ENCODE peak calls at places on chromosome 13, in five cellular contexts. N is fibroblast of mammary gland, M is AG04450, V is mesothelial cell of epicardium, Q is brain microvascular endothelial cell. I is an unnamed sample.

GRCh38 chr13:44902793-44903192 is 86.5 kb downstream of the NUFIP1 start:
- DNase-seq in N (no peak), M (no peak), V (no peak), Q (no peak), I (no peak)

GRCh38 chr13:34654682-34655081 is 287.4 kb upstream of the NBEA start:
- DNase-seq in N (peak), M (no peak), V (no peak), Q (no peak), I (no peak)

GRCh38 chr13:105474983-105475382 is 1060.5 kb downstream of the EFNB2 start:
- DNase-seq in N (no peak), M (no peak), V (no peak), Q (no peak), I (no peak)

GRCh38 chr13:49112782-49113525 is 107.2 kb upstream of the MLNR start:
- DNase-seq in N (peak), M (no peak), V (no peak), Q (no peak), I (no peak)

GRCh38 chr13:77034883-77035282 is 7.9 kb upstream of the FBXL3 start:
- DNase-seq in N (peak), M (no peak), V (no peak), Q (peak), I (no peak)

GRCh38 chr13:67043901-67044300 is 186.2 kb downstream of the PCDH9 start:
- DNase-seq in N (peak), M (no peak), V (no peak), Q (peak), I (no peak)

GRCh38 chr13:112686987-112687386 is 2.9 kb upstream of the ATP11A start:
- DNase-seq in N (no peak), M (no peak), V (no peak), Q (no peak), I (no peak)

GRCh38 chr13:82766732-82767321 is 1115.4 kb downstream of the SLITRK1 start:
- DNase-seq in N (no peak), M (no peak), V (no peak), Q (no peak), I (no peak)

GRCh38 chr13:21674271-21675009 is 3.6 kb downstream of the FGF9 start:
- DNase-seq in N (no peak), M (no peak), V (no peak), Q (no peak), I (no peak)

GRCh38 chr13:88806438-88806837 is 1135.3 kb downstream of the SLITRK5 start:
- DNase-seq in N (no peak), M (no peak), V (no peak), Q (no peak), I (no peak)

GRCh38 chr13:73933795-73934194 is 200.4 kb downstream of the KLF12 start:
- DNase-seq in N (no peak), M (no peak), V (no peak), Q (no peak), I (no peak)

GRCh38 chr13:114017028-114017630 is 43.3 kb upstream of the C13orf46 start:
- DNase-seq in N (peak), M (peak), V (no peak), Q (peak), I (no peak)

GRCh38 chr13:99968521-99969367 is 2.8 kb downstream of the ZIC5 start:
- DNase-seq in N (no peak), M (no peak), V (peak), Q (no peak), I (no peak)

GRCh38 chr13:89899302-89900103 is 1448.0 kb upstream of the MIR17HG start:
- DNase-seq in N (no peak), M (no peak), V (no peak), Q (no peak), I (no peak)

GRCh38 chr13:50444726-50445125 is 398.8 kb downstream of the DLEU7 start:
- DNase-seq in N (no peak), M (no peak), V (no peak), Q (no peak), I (no peak)

GRCh38 chr13:42612021-42612765 is 38.2 kb downstream of the TNFSF11 start:
- DNase-seq in N (peak), M (no peak), V (no peak), Q (no peak), I (no peak)

GRCh38 chr13:87057807-87058520 is 613.2 kb upstream of the SLITRK5 start:
- DNase-seq in N (peak), M (no peak), V (no peak), Q (no peak), I (no peak)

GRCh38 chr13:38376551-38376950 is 26.9 kb downstream of the UFM1 start:
- DNase-seq in N (no peak), M (no peak), V (no peak), Q (no peak), I (no peak)

GRCh38 chr13:90382425-90382824 is 965.1 kb upstream of the MIR17HG start:
- DNase-seq in N (no peak), M (no peak), V (no peak), Q (no peak), I (no peak)

GRCh38 chr13:77789386-77789785 is 91.9 kb downstream of the SLAIN1 start:
- DNase-seq in N (peak), M (no peak), V (no peak), Q (no peak), I (no peak)

GRCh38 chr13:69423844-69424243 is 683.8 kb upstream of the ATXN8OS start:
- DNase-seq in N (no peak), M (no peak), V (no peak), Q (no peak), I (no peak)

GRCh38 chr13:110319774-110320509 is 12.9 kb downstream of the COL4A2 start:
- DNase-seq in N (peak), M (no peak), V (no peak), Q (peak), I (no peak)

GRCh38 chr13:35888327-35888940 is 242.7 kb downstream of the DCLK1 start:
- DNase-seq in N (peak), M (no peak), V (no peak), Q (no peak), I (no peak)

GRCh38 chr13:33318037-33318436 is 32.5 kb upstream of the STARD13 start:
- DNase-seq in N (peak), M (no peak), V (no peak), Q (no peak), I (no peak)

GRCh38 chr13:31224174-31224669 is 24.4 kb downstream of the B3GLCT start:
- DNase-seq in N (no peak), M (no peak), V (no peak), Q (no peak), I (no peak)

GRCh38 chr13:113088691-113089020 is 16.9 kb upstream of the F7 start:
- DNase-seq in N (no peak), M (no peak), V (no peak), Q (no peak), I (no peak)

GRCh38 chr13:95569966-95570365 is 17.4 kb downstream of the CLDN10 start:
- DNase-seq in N (no peak), M (no peak), V (no peak), Q (no peak), I (no peak)

GRCh38 chr13:24668955-24669354 is 11.3 kb upstream of the ATP12A start:
- DNase-seq in N (no peak), M (no peak), V (no peak), Q (no peak), I (no peak)

GRCh38 chr13:24670174-24670573 is 10.0 kb upstream of the ATP12A start:
- DNase-seq in N (no peak), M (no peak), V (no peak), Q (no peak), I (no peak)

GRCh38 chr13:24670927-24671326 is 9.3 kb upstream of the ATP12A start:
- DNase-seq in N (no peak), M (no peak), V (no peak), Q (peak), I (no peak)

GRCh38 chr13:24672141-24673132 is 7.8 kb upstream of the ATP12A start:
- DNase-seq in N (no peak), M (no peak), V (no peak), Q (no peak), I (no peak)

DNA sequence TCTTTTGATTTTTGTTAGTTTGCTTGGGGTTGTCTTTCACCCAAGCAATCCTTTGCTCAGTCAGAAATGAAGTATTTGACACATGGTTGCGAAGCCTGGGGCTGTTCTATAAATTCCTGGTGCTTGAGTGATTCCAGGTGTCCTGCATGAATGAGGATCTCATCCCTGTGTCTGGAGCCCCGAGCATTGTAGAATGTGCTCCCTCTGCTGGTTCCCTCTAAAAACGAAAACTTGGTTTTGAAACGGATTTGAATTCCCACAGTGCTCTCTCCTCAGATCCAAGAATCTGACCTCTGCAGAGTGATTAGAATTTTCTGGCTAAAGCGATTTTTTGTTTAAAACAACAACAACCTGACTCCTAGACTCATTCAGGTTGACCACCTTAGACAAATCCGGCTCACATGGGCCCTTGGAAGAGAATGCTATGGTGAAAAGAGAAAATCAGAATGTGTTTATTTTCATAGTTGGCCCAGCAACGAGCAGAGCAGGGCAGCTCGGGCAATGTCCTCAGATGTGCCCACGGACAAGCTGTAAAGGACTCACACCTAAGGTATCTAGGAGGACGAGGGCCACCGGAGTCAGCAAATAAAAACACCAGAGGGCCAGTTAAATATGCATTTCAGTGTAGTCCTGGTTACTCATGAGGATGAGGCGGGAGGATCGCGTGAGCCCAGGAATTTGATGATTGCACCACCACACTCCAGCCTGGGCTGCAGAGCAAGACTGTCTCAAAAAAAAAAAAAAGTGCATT is 8.7 kb upstream of the ATP12A start:
- DNase-seq in N (peak), M (peak), V (peak), Q (peak), I (no peak)
- TF ChIP-seq CTCF in N (peak), M (peak), V (peak), Q (peak), I (peak)

GRCh38 chr13:25447396-25447795 is 75.6 kb downstream of the ATP8A2 start:
- DNase-seq in N (no peak), M (no peak), V (no peak), Q (no peak), I (no peak)
- TF ChIP-seq CTCF in N (no peak), M (no peak), V (no peak), Q (no peak), I (no peak)

GRCh38 chr13:29730253-29730652 is 120.2 kb downstream of the UBL3 start:
- DNase-seq in N (no peak), M (no peak), V (no peak), Q (no peak), I (no peak)
- TF ChIP-seq CTCF in N (peak), M (peak), V (peak), Q (no peak), I (no peak)

GRCh38 chr13:84658881-84659661 is 776.8 kb upstream of the SLITRK1 start:
- DNase-seq in N (peak), M (no peak), V (no peak), Q (no peak), I (no peak)

GRCh38 chr13:84651288-84651687 is 769.0 kb upstream of the SLITRK1 start:
- DNase-seq in N (peak), M (peak), V (no peak), Q (peak), I (no peak)

GRCh38 chr13:84655677-84656076 is 773.4 kb upstream of the SLITRK1 start:
- DNase-seq in N (peak), M (no peak), V (no peak), Q (peak), I (no peak)

GRCh38 chr13:84653915-84654534 is 771.8 kb upstream of the SLITRK1 start:
- DNase-seq in N (no peak), M (no peak), V (no peak), Q (no peak), I (no peak)

DNA sequence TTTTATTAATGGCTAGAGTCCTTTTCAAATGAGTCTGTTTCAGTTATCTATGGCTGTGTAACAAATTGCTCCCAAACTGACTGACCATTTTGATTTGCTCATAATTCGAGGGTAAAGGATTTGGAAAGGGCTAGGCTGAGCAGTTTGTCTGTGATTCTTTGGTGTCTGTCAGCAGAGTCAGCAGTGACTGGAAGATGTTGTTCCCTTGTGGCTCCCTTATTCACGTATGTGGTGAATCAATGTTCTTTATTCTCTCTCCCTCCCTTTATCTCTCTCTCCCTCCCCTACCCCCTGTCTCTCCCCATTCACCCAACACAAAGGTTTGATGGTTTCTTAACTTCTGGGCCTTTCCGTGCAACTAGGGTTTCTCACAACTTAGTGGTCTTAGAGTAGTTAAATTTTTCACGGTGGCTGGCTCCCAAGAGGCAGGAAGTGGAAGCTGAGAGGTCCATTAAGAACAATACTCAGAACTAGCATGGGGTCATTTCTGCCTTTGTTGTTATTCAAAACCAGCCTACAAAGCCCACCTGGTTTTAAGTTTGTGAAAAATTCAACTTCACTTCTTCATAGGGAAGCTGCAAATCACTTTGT is 772.5 kb upstream of the SLITRK1 start:
- DNase-seq in N (no peak), M (no peak), V (no peak), Q (no peak), I (no peak)
- TF ChIP-seq CTCF in N (no peak), M (no peak), V (no peak), Q (no peak), I (no peak)

GRCh38 chr13:65656740-65657329 is 1573.3 kb downstream of the PCDH9 start:
- DNase-seq in N (peak), M (no peak), V (no peak), Q (no peak), I (no peak)
- TF ChIP-seq CTCF in N (peak), M (peak), V (peak), Q (peak), I (no peak)

I was measured in natural killer cell.